ENCODE peak calls at places on chromosomes 7 and 10, in nine cellular contexts. T, L, O, Q, W, M, U, G and A are unnamed samples.

GRCh38 chr10:95431900-95432342 is 129.2 kb downstream of the SORBS1 start:
- DNase-seq in T (no peak), L (no peak), O (no peak), Q (no peak), W (peak), M (no peak), U (no peak), G (peak), A (no peak)

GRCh38 chr7:87330316-87330715 is 15.1 kb upstream of the CROT start:
- DNase-seq in T (no peak), L (no peak), O (peak), Q (no peak), W (no peak), M (no peak), U (no peak), G (no peak), A (no peak)

GRCh38 chr10:84944187-84944586 is 615.8 kb downstream of the CCSER2 start:
- DNase-seq in T (no peak), L (no peak), O (no peak), Q (no peak), W (no peak), M (no peak), U (no peak), G (no peak), A (no peak)

GRCh38 chr7:132571970-132572369 is 4.3 kb downstream of the PLXNA4 start:
- DNase-seq in T (no peak), L (no peak), O (no peak), Q (no peak), W (no peak), M (no peak), U (no peak), G (no peak), A (no peak)

GRCh38 chr10:61001731-61002122 is 57.7 kb upstream of the RHOBTB1 start:
- DNase-seq in T (no peak), L (no peak), O (no peak), Q (no peak), W (no peak), M (no peak), U (no peak), G (no peak), A (no peak)

GRCh38 chr7:4076701-4077294 is 605.3 kb upstream of the FOXK1 start:
- DNase-seq in T (no peak), L (no peak), O (no peak), Q (no peak), W (no peak), M (no peak), U (no peak), G (no peak), A (no peak)

GRCh38 chr10:526651-527312 is 162.7 kb downstream of the DIP2C start:
- DNase-seq in T (no peak), L (no peak), O (no peak), Q (no peak), W (no peak), M (no peak), U (no peak), G (no peak), A (no peak)

GRCh38 chr10:104501864-104502579 is 139.1 kb upstream of the SORCS3 start:
- DNase-seq in T (no peak), L (no peak), O (no peak), Q (no peak), W (no peak), M (no peak), U (no peak), G (no peak), A (no peak)

GRCh38 chr10:44572146-44572545 is 187.2 kb upstream of the CXCL12 start:
- DNase-seq in T (no peak), L (no peak), O (no peak), Q (no peak), W (no peak), M (no peak), U (no peak), G (no peak), A (no peak)

GRCh38 chr10:44186150-44186549 is 198.7 kb downstream of the CXCL12 start:
- DNase-seq in T (no peak), L (no peak), O (peak), Q (no peak), W (no peak), M (no peak), U (no peak), G (peak), A (peak)

GRCh38 chr7:47580175-47580701 is 1.7 kb downstream of the TNS3 start:
- DNase-seq in T (no peak), L (no peak), O (peak), Q (no peak), W (no peak), M (no peak), U (peak), G (peak), A (no peak)

GRCh38 chr10:47357911-47358310 is 9.7 kb downstream of the RBP3 start:
- DNase-seq in T (no peak), L (no peak), O (no peak), Q (no peak), W (no peak), M (no peak), U (no peak), G (no peak), A (no peak)

GRCh38 chr7:78326189-78326588 is 527.6 kb downstream of the PHTF2 start:
- DNase-seq in T (no peak), L (no peak), O (peak), Q (no peak), W (no peak), M (no peak), U (peak), G (peak), A (peak)

GRCh38 chr10:2392145-2392812 is 655.0 kb upstream of the ADARB2 start:
- DNase-seq in T (no peak), L (no peak), O (no peak), Q (no peak), W (no peak), M (no peak), U (no peak), G (no peak), A (no peak)

GRCh38 chr10:22740180-22740579 is 25.8 kb upstream of the PIP4K2A start:
- DNase-seq in T (no peak), L (no peak), O (peak), Q (no peak), W (no peak), M (no peak), U (no peak), G (peak), A (no peak)

GRCh38 chr7:151181011-151181431 is 6.0 kb downstream of the ASB10 start:
- DNase-seq in T (no peak), L (no peak), O (no peak), Q (no peak), W (no peak), M (no peak), U (no peak), G (no peak), A (no peak)

GRCh38 chr7:20442951-20443350 is 112.3 kb downstream of the ITGB8 start:
- DNase-seq in T (no peak), L (no peak), O (no peak), Q (peak), W (no peak), M (no peak), U (no peak), G (no peak), A (no peak)

GRCh38 chr10:118047363-118047719 is 600 bp upstream of the RAB11FIP2 start:
- DNase-seq in T (no peak), L (no peak), O (no peak), Q (peak), W (peak), M (peak), U (no peak), G (no peak), A (no peak)

GRCh38 chr10:97211229-97211628 is 25.5 kb upstream of the SLIT1 start:
- DNase-seq in T (no peak), L (no peak), O (no peak), Q (no peak), W (no peak), M (no peak), U (no peak), G (no peak), A (no peak)

GRCh38 chr7:36181668-36182067 is 28.6 kb downstream of the EEPD1 start:
- DNase-seq in T (no peak), L (no peak), O (no peak), Q (no peak), W (no peak), M (no peak), U (no peak), G (no peak), A (no peak)

GRCh38 chr7:18421297-18422004 is 74.1 kb upstream of the HDAC9 start:
- DNase-seq in T (no peak), L (no peak), O (no peak), Q (no peak), W (peak), M (no peak), U (peak), G (peak), A (no peak)

GRCh38 chr10:117673208-117673607 is 130.7 kb downstream of the EMX2 start:
- DNase-seq in T (no peak), L (no peak), O (no peak), Q (no peak), W (no peak), M (no peak), U (no peak), G (no peak), A (no peak)

GRCh38 chr10:17836917-17837316 is 27.8 kb downstream of the MRC1 start:
- DNase-seq in T (no peak), L (no peak), O (peak), Q (no peak), W (no peak), M (peak), U (peak), G (peak), A (peak)

GRCh38 chr7:80858141-80858903 is 60.5 kb downstream of the SEMA3C start:
- DNase-seq in T (no peak), L (no peak), O (peak), Q (no peak), W (peak), M (no peak), U (peak), G (peak), A (peak)

GRCh38 chr10:97067716-97068391 is 117.9 kb downstream of the SLIT1 start:
- DNase-seq in T (no peak), L (no peak), O (no peak), Q (peak), W (no peak), M (no peak), U (no peak), G (no peak), A (no peak)

GRCh38 chr10:6701289-6701688 is 121.2 kb upstream of the PRKCQ start:
- DNase-seq in T (no peak), L (no peak), O (no peak), Q (no peak), W (no peak), M (no peak), U (no peak), G (no peak), A (no peak)